ENCODE peak calls at places on chromosomes 11 and 22, in nine cellular contexts. C, P, V, N, B, U, A, G and M are unnamed samples.

GRCh38 chr11:110356769-110357671 is 60.6 kb upstream of the RDX start:
- DNase-seq in C (no peak), P (no peak), V (no peak), N (no peak), B (no peak), U (no peak), A (no peak), G (no peak), M (no peak)

GRCh38 chr11:2449548-2450320 is 4.9 kb downstream of the KCNQ1 start:
- DNase-seq in C (no peak), P (no peak), V (no peak), N (no peak), B (no peak), U (peak), A (no peak), G (no peak), M (no peak)

GRCh38 chr22:33519974-33520903 is 400.0 kb downstream of the LARGE1 start:
- DNase-seq in C (peak), P (no peak), V (no peak), N (no peak), B (no peak), U (no peak), A (no peak), G (no peak), M (no peak)

GRCh38 chr11:66546966-66547661 is 411 bp downstream of the ACTN3 start:
- DNase-seq in C (no peak), P (no peak), V (no peak), N (no peak), B (no peak), U (no peak), A (no peak), G (no peak), M (no peak)

GRCh38 chr11:92852946-92853345 is 116.5 kb upstream of the MTNR1B start:
- DNase-seq in C (peak), P (no peak), V (no peak), N (no peak), B (no peak), U (no peak), A (no peak), G (no peak), M (no peak)

GRCh38 chr22:38186429-38186828 is 4.8 kb upstream of the PLA2G6 start:
- DNase-seq in C (no peak), P (no peak), V (no peak), N (no peak), B (no peak), U (no peak), A (no peak), G (no peak), M (no peak)

GRCh38 chr11:65575568-65576231 is at the start of gene EHBP1L1:
- DNase-seq in C (peak), P (peak), V (peak), N (peak), B (peak), U (peak), A (no peak), G (peak), M (peak)

GRCh38 chr11:128936546-128937275 is 6.0 kb downstream of the TP53AIP1 start:
- DNase-seq in C (no peak), P (no peak), V (no peak), N (no peak), B (no peak), U (no peak), A (no peak), G (no peak), M (no peak)

GRCh38 chr11:6418199-6418957 is 516 bp downstream of the APBB1 start:
- DNase-seq in C (no peak), P (no peak), V (no peak), N (no peak), B (no peak), U (peak), A (no peak), G (no peak), M (no peak)

GRCh38 chr22:19959043-19959586 is 17.5 kb upstream of the TXNRD2 start:
- DNase-seq in C (peak), P (no peak), V (no peak), N (no peak), B (no peak), U (peak), A (no peak), G (no peak), M (no peak)